ENCODE peak calls at places on chromosomes 2 and 18, in ten cellular contexts. X is Panc1; D is B cell; H is Calu3; W is lower lobe of right lung; C is hepatocyte; L is CD4-positive, alpha-beta T cell; A is fibroblast of lung; R is kidney; G is upper lobe of right lung. M is an unnamed sample.

GRCh38 chr2:156687715-156688114 is 251.5 kb downstream of the GPD2 start:
- DNase-seq in X (no peak), H (peak), R (no peak), A (peak), G (no peak), D (no peak), W (no peak), C (peak), L (no peak), M (no peak)

GRCh38 chr2:26196683-26197418 is 24.0 kb downstream of the GAREM2 start:
- DNase-seq in L (no peak), X (no peak), H (no peak), W (no peak), C (no peak), G (no peak), A (no peak), D (no peak), R (no peak), M (no peak)

GRCh38 chr2:43958397-43959275 is 37.2 kb downstream of the LRPPRC start:
- DNase-seq in L (no peak), X (no peak), G (no peak), W (no peak), H (no peak), C (no peak), A (no peak), D (no peak), R (no peak), M (no peak)

GRCh38 chr2:60324536-60324935 is 228.9 kb downstream of the BCL11A start:
- DNase-seq in C (no peak), R (no peak), X (no peak), W (no peak), A (no peak), G (no peak), D (no peak), L (no peak), H (no peak), M (no peak)

GRCh38 chr2:159792036-159792435 is 6.0 kb downstream of the CD302 start:
- DNase-seq in H (no peak), D (no peak), X (no peak), C (no peak), R (no peak), L (no peak), G (no peak), A (no peak), W (no peak), M (no peak)

GRCh38 chr2:54966165-54966819 is 84.0 kb downstream of the RTN4 start:
- DNase-seq in L (no peak), R (no peak), X (no peak), W (no peak), D (no peak), G (no peak), C (no peak), H (no peak), A (no peak), M (no peak)

GRCh38 chr2:39730276-39730675 is 48.8 kb downstream of the THUMPD2 start:
- DNase-seq in H (no peak), D (no peak), X (no peak), W (no peak), L (no peak), A (no peak), G (no peak), C (no peak), R (no peak), M (no peak)

GRCh38 chr2:47429795-47430194 is 26.8 kb downstream of the MSH2 start:
- DNase-seq in D (no peak), X (no peak), W (no peak), G (no peak), H (no peak), C (no peak), A (peak), L (no peak), R (no peak), M (no peak)

GRCh38 chr2:63975437-63976124 is 43.6 kb downstream of the VPS54 start:
- DNase-seq in C (no peak), G (no peak), L (no peak), X (no peak), R (no peak), H (no peak), A (no peak), D (no peak), W (no peak), M (no peak)

GRCh38 chr2:69716555-69717120 is 25.3 kb upstream of the ANXA4 start:
- DNase-seq in H (no peak), D (no peak), R (no peak), G (no peak), L (no peak), W (no peak), A (peak), X (no peak), C (no peak), M (no peak)

GRCh38 chr2:1860931-1861330 is 116.6 kb upstream of the PXDN start:
- DNase-seq in G (peak), D (no peak), X (no peak), L (no peak), A (no peak), R (no peak), H (no peak), C (no peak), W (no peak), M (no peak)

GRCh38 chr2:20424300-20425290 is 22.3 kb upstream of the RHOB start:
- DNase-seq in W (peak), H (no peak), L (no peak), G (peak), X (no peak), D (no peak), C (no peak), A (peak), R (no peak), M (peak)

GRCh38 chr2:42293019-42293418 is 68.0 kb downstream of the COX7A2L start:
- DNase-seq in C (no peak), H (no peak), W (no peak), X (no peak), G (no peak), A (no peak), D (no peak), R (peak), L (no peak), M (no peak)

GRCh38 chr2:5164806-5165525 is 527.2 kb upstream of the SOX11 start:
- DNase-seq in W (no peak), L (no peak), D (no peak), R (no peak), X (no peak), G (no peak), C (no peak), H (no peak), A (peak), M (no peak)

GRCh38 chr2:127884436-127884835 is 1.3 kb downstream of the AMMECR1L start:
- DNase-seq in D (no peak), W (no peak), H (no peak), C (peak), X (no peak), R (no peak), G (no peak), L (no peak), A (peak), M (no peak)

GRCh38 chr2:222410534-222410933 is 13.8 kb upstream of the SGPP2 start:
- DNase-seq in G (no peak), C (peak), L (no peak), R (no peak), D (no peak), H (peak), X (no peak), A (no peak), W (no peak), M (no peak)

GRCh38 chr18:2572892-2573291 is 1.5 kb downstream of the NDC80 start:
- DNase-seq in G (no peak), A (peak), H (no peak), C (no peak), D (no peak), R (no peak), X (no peak), W (no peak), L (no peak), M (no peak)

GRCh38 chr2:108944601-108945241 is 44.3 kb downstream of the EDAR start:
- DNase-seq in L (no peak), D (no peak), R (peak), H (no peak), X (no peak), A (no peak), G (no peak), W (no peak), C (peak), M (no peak)

GRCh38 chr2:42386684-42387083 is 25.7 kb upstream of the COX7A2L start:
- DNase-seq in R (no peak), H (no peak), X (no peak), C (no peak), G (no peak), L (no peak), D (no peak), W (no peak), A (no peak), M (no peak)

GRCh38 chr2:44934962-44935853 is 6.3 kb upstream of the SIX3 start:
- DNase-seq in C (no peak), R (no peak), G (no peak), L (no peak), D (no peak), X (no peak), H (no peak), W (peak), A (no peak), M (no peak)

GRCh38 chr2:20224716-20225293 is at the start of gene SDC1:
- DNase-seq in W (peak), G (peak), A (peak), C (peak), D (no peak), L (no peak), R (peak), H (peak), X (no peak), M (no peak)

GRCh38 chr2:5535301-5535700 is 156.9 kb upstream of the SOX11 start:
- DNase-seq in R (no peak), W (no peak), L (no peak), C (no peak), H (no peak), G (no peak), A (no peak), D (no peak), X (no peak), M (no peak)

GRCh38 chr2:207338220-207338607 is 172.5 kb upstream of the KLF7 start:
- DNase-seq in G (no peak), H (no peak), R (no peak), A (no peak), D (no peak), L (no peak), C (no peak), W (no peak), X (no peak), M (no peak)

GRCh38 chr2:223991611-223992010 is 34.3 kb downstream of the MRPL44 start:
- DNase-seq in G (no peak), W (no peak), H (no peak), X (no peak), A (no peak), R (no peak), C (no peak), D (no peak), L (no peak), M (no peak)

GRCh38 chr2:127105656-127106456 is 1.1 kb downstream of the BIN1 start:
- DNase-seq in X (no peak), G (peak), L (no peak), D (no peak), R (peak), C (peak), W (peak), H (peak), A (peak), M (no peak)

GRCh38 chr2:227939271-227940027 is 68.0 kb downstream of the DAW1 start:
- DNase-seq in L (no peak), H (peak), W (no peak), R (no peak), A (peak), C (peak), D (no peak), G (no peak), X (peak), M (no peak)

GRCh38 chr18:75588412-75588811 is 160.9 kb upstream of the SMIM21 start:
- DNase-seq in R (no peak), A (no peak), C (no peak), W (no peak), G (no peak), D (no peak), H (no peak), X (no peak), L (no peak), M (no peak)

GRCh38 chr2:12363569-12363968 is 353.2 kb upstream of the TRIB2 start:
- DNase-seq in R (no peak), A (no peak), C (no peak), H (no peak), L (no peak), D (no peak), X (no peak), G (no peak), W (no peak), M (no peak)

GRCh38 chr2:70898363-70899240 is 37.1 kb upstream of the ATP6V1B1 start:
- DNase-seq in A (no peak), W (no peak), L (no peak), G (no peak), R (no peak), H (no peak), D (no peak), X (no peak), C (no peak), M (no peak)
- TF ChIP-seq CTCF in A (no peak), W (no peak), L (no peak), G (no peak), R (no peak), H (no peak), D (no peak), X (no peak), C (no peak), M (no peak)

GRCh38 chr2:65261676-65262075 is 34.0 kb downstream of the ACTR2 start:
- DNase-seq in D (no peak), W (no peak), H (no peak), X (no peak), R (no peak), C (no peak), L (no peak), G (no peak), A (no peak), M (no peak)

GRCh38 chr2:65252640-65253039 is 25.0 kb downstream of the ACTR2 start:
- DNase-seq in X (no peak), D (no peak), R (no peak), H (no peak), C (no peak), W (no peak), A (no peak), G (no peak), L (no peak), M (no peak)

DNA sequence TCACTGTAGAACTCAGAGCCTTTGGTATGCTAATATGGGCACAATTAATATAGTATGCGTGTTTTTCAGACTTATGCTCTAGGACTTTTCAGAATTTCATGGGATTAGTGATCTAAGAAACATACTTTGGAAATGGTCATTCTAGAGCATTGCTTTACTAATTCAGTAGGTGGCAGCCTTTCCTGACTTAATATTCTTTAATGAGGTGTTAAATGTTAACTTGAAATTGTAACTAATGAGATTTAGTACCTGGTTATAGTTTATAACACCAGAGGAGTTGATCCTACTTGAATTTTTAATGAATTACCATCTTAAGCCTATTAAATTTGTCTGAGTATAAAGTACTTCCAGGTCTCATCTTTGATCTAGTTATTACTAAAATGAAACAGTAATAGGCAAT is 28.5 kb downstream of the ACTR2 start:
- DNase-seq in C (no peak), A (no peak), X (no peak), R (no peak), D (no peak), W (no peak), L (no peak), G (no peak), H (no peak), M (no peak)
- TF ChIP-seq CTCF in C (no peak), A (no peak), X (peak), R (no peak), D (no peak), W (peak), L (no peak), G (peak), H (no peak), M (peak)

DNA sequence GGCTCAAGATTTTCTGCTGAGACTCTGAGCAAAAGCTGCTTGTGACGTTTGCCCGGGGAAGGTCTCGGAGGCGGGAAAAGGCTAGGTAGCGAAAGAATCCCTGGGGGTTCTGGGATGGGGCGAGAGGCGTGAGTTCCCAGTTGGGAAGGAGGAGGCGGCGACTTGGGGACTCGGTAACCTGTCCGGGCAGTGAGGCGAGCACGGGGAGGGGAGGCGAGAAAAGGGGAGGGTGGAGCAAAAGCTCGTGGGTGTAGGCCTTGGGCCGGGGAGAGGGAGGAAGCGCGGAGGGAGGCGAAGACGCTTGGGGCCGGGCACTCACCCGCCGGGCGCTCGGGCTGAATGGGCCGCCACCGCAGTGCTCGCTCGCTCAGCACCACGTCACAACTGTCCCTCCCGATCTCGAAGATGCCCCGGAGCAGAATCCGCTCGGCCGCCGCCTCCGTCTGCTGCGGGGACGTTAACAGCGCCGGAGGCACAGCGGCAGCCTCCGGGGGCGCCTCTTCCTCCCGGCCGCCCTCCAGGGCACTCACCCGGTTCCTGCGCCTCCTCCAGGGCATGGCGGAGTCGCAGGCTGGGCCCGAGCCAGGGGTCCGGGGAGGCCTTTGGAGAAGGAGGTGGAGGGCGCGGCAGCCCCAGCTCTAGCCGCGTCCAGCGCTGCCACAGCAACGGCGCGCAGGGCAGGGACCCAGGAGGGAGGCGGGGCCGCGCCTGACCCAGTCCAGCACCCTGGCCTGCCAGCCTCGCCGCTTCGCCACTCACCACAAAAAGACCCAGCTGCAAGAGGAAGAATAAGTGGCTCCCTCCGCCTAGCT is at the start of gene CERKL:
- DNase-seq in D (no peak), G (peak), W (peak), A (peak), L (no peak), R (peak), C (peak), X (no peak), H (peak), M (peak)
- TF ChIP-seq CTCF in D (no peak), G (peak), W (no peak), A (no peak), L (no peak), R (no peak), C (no peak), X (peak), H (no peak), M (no peak)

GRCh38 chr2:72952110-72952823 is 34.9 kb downstream of the EMX1 start:
- DNase-seq in A (no peak), W (no peak), R (peak), H (no peak), L (no peak), X (no peak), D (no peak), C (no peak), G (no peak), M (no peak)
- TF ChIP-seq CTCF in A (no peak), W (no peak), R (no peak), H (no peak), L (no peak), X (no peak), D (no peak), C (no peak), G (no peak), M (no peak)

GRCh38 chr2:65638438-65638837 is 206.0 kb upstream of the SPRED2 start:
- DNase-seq in L (no peak), A (no peak), C (no peak), W (no peak), X (no peak), R (no peak), G (no peak), D (no peak), H (peak), M (no peak)
- TF ChIP-seq CTCF in L (no peak), A (no peak), C (peak), W (no peak), X (peak), R (no peak), G (no peak), D (no peak), H (peak), M (no peak)